ENCODE peak calls at places on chromosomes 11 and 22, in five cellular contexts. R is stimulated activated CD4-positive, alpha-beta T cell treated with anti-CD3 and anti-CD28 coated beads, Interleukin-4, amount 100 ng/mL, for 24 hours; T is NCI-H1694; K is cardiac septum; F is activated T-helper 1 cell treated with Interleukin-2 at 50 U/mL for 16 hours. O is an unnamed sample.
A peak's percentile ranks its signal among the peaks of the same experiment; 100 is the strongest.

GRCh38 chr11:17767301-17767885 is 32.8 kb downstream of the KCNC1 start:
- DNase-seq in R (no peak), T (no peak), K (no peak), F (no peak), O (no peak)

GRCh38 chr11:70398834-70399680 is 728 bp downstream of the CTTN start:
- DNase-seq in R (no peak), T (no peak), K (no peak), F (no peak), O (no peak)

GRCh38 chr11:62996271-62996670 is 11.5 kb upstream of the SLC22A6 start:
- DNase-seq in R (no peak), T (no peak), K (no peak), F (no peak), O (no peak)

GRCh38 chr22:50607366-50608020 is 6.9 kb downstream of the MAPK8IP2 start:
- DNase-seq in R (no peak), T (no peak), K (peak; percentile 60), F (no peak), O (no peak)

GRCh38 chr11:2459016-2459725 is 14.4 kb downstream of the KCNQ1 start:
- DNase-seq in R (no peak), T (no peak), K (peak; percentile 74), F (no peak), O (no peak)

GRCh38 chr11:72037554-72038311 is 39.0 kb downstream of the IL18BP start:
- DNase-seq in R (no peak), T (peak; percentile 24), K (no peak), F (no peak), O (no peak)

GRCh38 chr11:27217948-27218410 is 145.0 kb downstream of the CCDC34 start:
- DNase-seq in R (no peak), T (peak; percentile 54), K (no peak), F (no peak), O (no peak)

GRCh38 chr11:122853971-122854446 is 15.7 kb downstream of the CRTAM start:
- DNase-seq in R (peak; percentile 64), T (peak; percentile 23), K (no peak), F (no peak), O (no peak)

GRCh38 chr22:44213489-44214043 is 32.8 kb downstream of the PARVG start:
- DNase-seq in R (no peak), T (no peak), K (no peak), F (no peak), O (no peak)

GRCh38 chr11:57777969-57778317 is 16.3 kb downstream of the CTNND1 start:
- DNase-seq in R (no peak), T (no peak), K (no peak), F (no peak), O (no peak)

GRCh38 chr11:122204206-122204605 is 88.2 kb upstream of the BLID start:
- DNase-seq in R (no peak), T (no peak), K (no peak), F (no peak), O (no peak)

GRCh38 chr11:44977493-44977984 is 26.9 kb upstream of the TP53I11 start:
- DNase-seq in R (no peak), T (peak; percentile 25), K (no peak), F (no peak), O (no peak)

GRCh38 chr11:35617687-35618496 is at the start of gene FJX1:
- DNase-seq in R (no peak), T (peak; percentile 31), K (peak; percentile 83), F (no peak), O (no peak)

GRCh38 chr11:119371067-119371601 is 10.4 kb downstream of the USP2 start:
- DNase-seq in R (no peak), T (no peak), K (no peak), F (no peak), O (no peak)

GRCh38 chr11:27187075-27187847 is 146.6 kb downstream of the BBOX1 start:
- DNase-seq in R (no peak), T (no peak), K (no peak), F (no peak), O (no peak)

GRCh38 chr11:75762885-75763284 is 5.7 kb upstream of the DGAT2 start:
- DNase-seq in R (no peak), T (no peak), K (no peak), F (no peak), O (no peak)

GRCh38 chr11:128174465-128175101 is 412.8 kb downstream of the ETS1 start:
- DNase-seq in R (no peak), T (peak; percentile 1), K (no peak), F (no peak), O (no peak)

GRCh38 chr11:131077340-131077739 is 161.1 kb upstream of the SNX19 start:
- DNase-seq in R (no peak), T (no peak), K (no peak), F (no peak), O (no peak)

GRCh38 chr11:72760543-72761400 is 8.6 kb upstream of the ARAP1 start:
- DNase-seq in R (no peak), T (no peak), K (no peak), F (no peak), O (no peak)

O was measured in stimulated activated naive CD4-positive, alpha-beta T cell treated with Interleukin-2 at 50 U/mL for 16 hours.